ENCODE peak calls at places on chromosomes 12 and 14, in nine cellular contexts. C, M, X, I, E, F, J, W and N are unnamed samples.

GRCh38 chr14:61749867-61750266 is 12.4 kb upstream of the SNAPC1 start:
- DNase-seq in C (no peak), M (peak), X (no peak), I (no peak), E (no peak), F (no peak), J (no peak), W (no peak), N (peak)

GRCh38 chr12:108305520-108305919 is 33.6 kb downstream of the CMKLR1 start:
- DNase-seq in C (no peak), M (no peak), X (no peak), I (no peak), E (no peak), F (peak), J (peak), W (peak), N (no peak)

GRCh38 chr14:103520657-103521437 is 1.8 kb downstream of the CKB start:
- DNase-seq in C (peak), M (peak), X (peak), I (peak), E (peak), F (peak), J (peak), W (peak), N (no peak)

GRCh38 chr12:29762637-29763300 is 21.0 kb downstream of the TMTC1 start:
- DNase-seq in C (no peak), M (no peak), X (no peak), I (no peak), E (no peak), F (no peak), J (no peak), W (no peak), N (no peak)

GRCh38 chr12:68431786-68432185 is 99.6 kb upstream of the MDM1 start:
- DNase-seq in C (no peak), M (no peak), X (no peak), I (no peak), E (no peak), F (no peak), J (no peak), W (no peak), N (no peak)

GRCh38 chr12:67621112-67621511 is 27.4 kb upstream of the DYRK2 start:
- DNase-seq in C (no peak), M (no peak), X (no peak), I (no peak), E (no peak), F (no peak), J (no peak), W (no peak), N (no peak)

GRCh38 chr12:116594325-116595038 is 35.3 kb downstream of the MAP1LC3B2 start:
- DNase-seq in C (peak), M (peak), X (peak), I (peak), E (peak), F (no peak), J (no peak), W (no peak), N (no peak)

GRCh38 chr12:24562761-24563392 is 386.0 kb downstream of the BCAT1 start:
- DNase-seq in C (no peak), M (no peak), X (peak), I (no peak), E (no peak), F (peak), J (peak), W (no peak), N (no peak)

GRCh38 chr14:80658733-80659132 is 282.8 kb downstream of the CEP128 start:
- DNase-seq in C (no peak), M (no peak), X (no peak), I (no peak), E (no peak), F (no peak), J (no peak), W (no peak), N (peak)

GRCh38 chr12:94092516-94093241 is 55.7 kb upstream of the PLXNC1 start:
- DNase-seq in C (no peak), M (no peak), X (no peak), I (no peak), E (no peak), F (peak), J (peak), W (no peak), N (no peak)

GRCh38 chr14:64715628-64716412 is 11.6 kb downstream of the PLEKHG3 start:
- DNase-seq in C (no peak), M (no peak), X (no peak), I (no peak), E (no peak), F (peak), J (peak), W (no peak), N (no peak)

GRCh38 chr14:96421236-96421635 is 29.3 kb downstream of the AK7 start:
- DNase-seq in C (no peak), M (no peak), X (no peak), I (no peak), E (no peak), F (no peak), J (no peak), W (no peak), N (no peak)

GRCh38 chr12:30000401-30000800 is 216.7 kb upstream of the TMTC1 start:
- DNase-seq in C (no peak), M (no peak), X (no peak), I (no peak), E (no peak), F (peak), J (no peak), W (no peak), N (no peak)

GRCh38 chr14:71399057-71399487 is 491.8 kb downstream of the PCNX1 start:
- DNase-seq in C (no peak), M (peak), X (peak), I (peak), E (peak), F (peak), J (no peak), W (no peak), N (no peak)

GRCh38 chr12:39792938-39793337 is 173.3 kb upstream of the ABCD2 start:
- DNase-seq in C (no peak), M (no peak), X (no peak), I (no peak), E (no peak), F (no peak), J (no peak), W (no peak), N (no peak)

GRCh38 chr14:72613196-72613974 is 280.5 kb downstream of the DPF3 start:
- DNase-seq in C (no peak), M (no peak), X (no peak), I (no peak), E (no peak), F (peak), J (peak), W (no peak), N (no peak)

GRCh38 chr12:113062502-113063395 is 6.2 kb downstream of the DTX1 start:
- DNase-seq in C (no peak), M (no peak), X (no peak), I (peak), E (no peak), F (no peak), J (no peak), W (no peak), N (no peak)

GRCh38 chr12:54003625-54004024 is 3.7 kb downstream of the HOXC9 start:
- DNase-seq in C (no peak), M (no peak), X (no peak), I (no peak), E (no peak), F (no peak), J (peak), W (no peak), N (no peak)

GRCh38 chr12:81723361-81723760 is 35.8 kb downstream of the PPFIA2 start:
- DNase-seq in C (no peak), M (no peak), X (no peak), I (no peak), E (no peak), F (no peak), J (no peak), W (no peak), N (no peak)

GRCh38 chr12:93137656-93138612 is 208.8 kb upstream of the EEA1 start:
- DNase-seq in C (no peak), M (no peak), X (peak), I (no peak), E (no peak), F (peak), J (peak), W (peak), N (no peak)

GRCh38 chr12:103632554-103633216 is 45.6 kb downstream of the STAB2 start:
- DNase-seq in C (no peak), M (peak), X (peak), I (no peak), E (peak), F (peak), J (peak), W (peak), N (peak)

GRCh38 chr12:43105426-43105981 is 446.5 kb downstream of the ADAMTS20 start:
- DNase-seq in C (no peak), M (no peak), X (no peak), I (no peak), E (no peak), F (no peak), J (no peak), W (no peak), N (no peak)

GRCh38 chr14:106556665-106557289 is 1030.4 kb downstream of the TMEM121 start:
- DNase-seq in C (peak), M (peak), X (peak), I (peak), E (peak), F (no peak), J (peak), W (peak), N (peak)

GRCh38 chr14:103074699-103075341 is 9.2 kb upstream of the LBHD2 start:
- DNase-seq in C (no peak), M (no peak), X (no peak), I (no peak), E (no peak), F (no peak), J (peak), W (no peak), N (peak)

GRCh38 chr12:122116707-122117535 is 38.4 kb downstream of the MLXIP start:
- DNase-seq in C (no peak), M (no peak), X (no peak), I (no peak), E (no peak), F (no peak), J (no peak), W (no peak), N (no peak)

GRCh38 chr12:103852498-103852992 is 11.5 kb upstream of the NT5DC3 start:
- DNase-seq in C (no peak), M (peak), X (no peak), I (no peak), E (no peak), F (peak), J (no peak), W (peak), N (peak)

GRCh38 chr12:31896514-31897039 is 62.6 kb upstream of the RESF1 start:
- DNase-seq in C (peak), M (peak), X (peak), I (peak), E (peak), F (peak), J (no peak), W (peak), N (no peak)

GRCh38 chr12:13734753-13735152 is 246.6 kb downstream of the GRIN2B start:
- DNase-seq in C (no peak), M (no peak), X (no peak), I (no peak), E (no peak), F (no peak), J (no peak), W (no peak), N (no peak)

GRCh38 chr12:107360033-107360432 is 266.7 kb upstream of the CRY1 start:
- DNase-seq in C (no peak), M (no peak), X (no peak), I (no peak), E (no peak), F (no peak), J (no peak), W (no peak), N (no peak)

GRCh38 chr14:31568671-31569070 is 7.5 kb downstream of the NUBPL start:
- DNase-seq in C (no peak), M (no peak), X (no peak), I (no peak), E (no peak), F (peak), J (no peak), W (no peak), N (no peak)

GRCh38 chr14:90999299-90999698 is 61.1 kb downstream of the RPS6KA5 start:
- DNase-seq in C (no peak), M (no peak), X (no peak), I (no peak), E (no peak), F (no peak), J (no peak), W (no peak), N (no peak)

GRCh38 chr12:102406033-102406584 is 74.3 kb downstream of the IGF1 start:
- DNase-seq in C (no peak), M (no peak), X (no peak), I (no peak), E (no peak), F (no peak), J (peak), W (no peak), N (no peak)

GRCh38 chr14:23183479-23183878 is at the start of gene SLC7A8:
- DNase-seq in C (no peak), M (peak), X (peak), I (no peak), E (no peak), F (no peak), J (no peak), W (no peak), N (no peak)

GRCh38 chr14:29240046-29240445 is 473.5 kb downstream of the FOXG1 start:
- DNase-seq in C (no peak), M (no peak), X (no peak), I (no peak), E (no peak), F (peak), J (no peak), W (peak), N (no peak)

GRCh38 chr12:58341791-58342190 is 400.4 kb downstream of the ATP23 start:
- DNase-seq in C (no peak), M (no peak), X (no peak), I (no peak), E (no peak), F (peak), J (no peak), W (no peak), N (no peak)

GRCh38 chr12:59067068-59067467 is 146.8 kb upstream of the LRIG3 start:
- DNase-seq in C (no peak), M (no peak), X (no peak), I (no peak), E (no peak), F (peak), J (no peak), W (peak), N (no peak)